ENCODE peak calls at places on chromosome 22, in six cellular contexts. One of them, this sample, is unnamed.

GRCh38 chr22:42452916-42453315 is 20.7 kb upstream of the NFAM1 start:
- DNase-seq in left ventricle myocardium inferior: no peak
- DNase-seq in HepG2: no peak
- DNase-seq in pancreas: no peak
- DNase-seq in endodermal cell: no peak
- DNase-seq in IMR-90: no peak
- DNase-seq in this sample: no peak

GRCh38 chr22:37054078-37054440 is 2.5 kb downstream of the KCTD17 start:
- DNase-seq in IMR-90: no peak
- DNase-seq in HepG2: no peak
- DNase-seq in left ventricle myocardium inferior: no peak
- DNase-seq in pancreas: no peak
- DNase-seq in endodermal cell: no peak
- DNase-seq in this sample: no peak

GRCh38 chr22:33914699-33915098 is 5.6 kb downstream of the LARGE1 start:
- DNase-seq in left ventricle myocardium inferior: no peak
- DNase-seq in pancreas: no peak
- DNase-seq in endodermal cell: no peak
- DNase-seq in HepG2: no peak
- DNase-seq in IMR-90: no peak
- DNase-seq in this sample: no peak

GRCh38 chr22:42791721-42792452 is 65.2 kb downstream of the ARFGAP3 start:
- DNase-seq in endodermal cell: no peak
- DNase-seq in left ventricle myocardium inferior: peak; percentile 75
- DNase-seq in pancreas: no peak
- DNase-seq in HepG2: no peak
- DNase-seq in IMR-90: no peak
- DNase-seq in this sample: peak; percentile 73

GRCh38 chr22:21816787-21817496 is 50.5 kb downstream of the MAPK1 start:
- DNase-seq in HepG2: no peak
- DNase-seq in endodermal cell: no peak
- DNase-seq in IMR-90: peak; percentile 95
- DNase-seq in pancreas: peak; percentile 16
- DNase-seq in left ventricle myocardium inferior: no peak
- DNase-seq in this sample: no peak

GRCh38 chr22:45187891-45188290 is 24.2 kb downstream of the NUP50 start:
- DNase-seq in pancreas: no peak
- DNase-seq in left ventricle myocardium inferior: no peak
- DNase-seq in HepG2: no peak
- DNase-seq in IMR-90: no peak
- DNase-seq in endodermal cell: no peak
- DNase-seq in this sample: no peak

GRCh38 chr22:30474683-30475424 is 3.0 kb upstream of the SEC14L3 start:
- DNase-seq in IMR-90: no peak
- DNase-seq in HepG2: no peak
- DNase-seq in endodermal cell: no peak
- DNase-seq in pancreas: peak; percentile 26
- DNase-seq in left ventricle myocardium inferior: no peak
- DNase-seq in this sample: no peak

GRCh38 chr22:26615830-26616435 is 1.9 kb downstream of the CRYBB1 start:
- DNase-seq in HepG2: no peak
- DNase-seq in IMR-90: no peak
- DNase-seq in pancreas: no peak
- DNase-seq in endodermal cell: peak; percentile 62
- DNase-seq in left ventricle myocardium inferior: no peak
- DNase-seq in this sample: no peak

GRCh38 chr22:44594951-44595350 is 96.9 kb upstream of the RTL6 start:
- DNase-seq in endodermal cell: no peak
- DNase-seq in left ventricle myocardium inferior: no peak
- DNase-seq in pancreas: no peak
- DNase-seq in HepG2: no peak
- DNase-seq in IMR-90: peak; percentile 8
- DNase-seq in this sample: no peak

GRCh38 chr22:31861226-31861840 is 83.0 kb upstream of the YWHAH start:
- DNase-seq in pancreas: no peak
- DNase-seq in IMR-90: peak; percentile 40
- DNase-seq in left ventricle myocardium inferior: no peak
- DNase-seq in endodermal cell: no peak
- DNase-seq in HepG2: no peak
- DNase-seq in this sample: no peak

GRCh38 chr22:29167032-29167911 is 38.4 kb upstream of the EMID1 start:
- DNase-seq in endodermal cell: peak; percentile 30
- DNase-seq in left ventricle myocardium inferior: no peak
- DNase-seq in pancreas: no peak
- DNase-seq in HepG2: no peak
- DNase-seq in IMR-90: no peak
- DNase-seq in this sample: no peak

GRCh38 chr22:40805699-40806203 is 13.4 kb downstream of the SLC25A17 start:
- DNase-seq in pancreas: no peak
- DNase-seq in IMR-90: no peak
- DNase-seq in endodermal cell: no peak
- DNase-seq in HepG2: no peak
- DNase-seq in left ventricle myocardium inferior: no peak
- DNase-seq in this sample: no peak
- H3K4me3 ChIP-seq in pancreas: no peak overlapping the region
- H3K4me3 ChIP-seq in IMR-90: no peak overlapping the region
- H3K4me3 ChIP-seq in endodermal cell: no peak overlapping the region
- H3K4me3 ChIP-seq in HepG2: no peak overlapping the region
- H3K4me3 ChIP-seq in left ventricle myocardium inferior: no peak overlapping the region
- H3K4me3 ChIP-seq in this sample: no peak overlapping the region

GRCh38 chr22:34943830-34944229 is 122.1 kb upstream of the ISX start:
- DNase-seq in IMR-90: no peak
- DNase-seq in left ventricle myocardium inferior: no peak
- DNase-seq in pancreas: no peak
- DNase-seq in endodermal cell: no peak
- DNase-seq in HepG2: no peak
- DNase-seq in this sample: no peak
- TF ChIP-seq CTCF in IMR-90: no peak
- TF ChIP-seq CTCF in left ventricle myocardium inferior: no peak
- TF ChIP-seq CTCF in pancreas: no peak
- TF ChIP-seq CTCF in endodermal cell: peak; percentile 69
- TF ChIP-seq CTCF in HepG2: no peak
- TF ChIP-seq CTCF in this sample: no peak

GRCh38 chr22:18126606-18127005 is 16.0 kb downstream of the TUBA8 start:
- DNase-seq in IMR-90: no peak
- DNase-seq in HepG2: no peak
- DNase-seq in left ventricle myocardium inferior: no peak
- DNase-seq in pancreas: no peak
- DNase-seq in endodermal cell: no peak
- DNase-seq in this sample: peak; percentile 41
- H3K27ac ChIP-seq in IMR-90: no peak overlapping the region
- H3K27ac ChIP-seq in HepG2: no peak overlapping the region
- H3K27ac ChIP-seq in left ventricle myocardium inferior: no peak overlapping the region
- H3K27ac ChIP-seq in pancreas: no peak overlapping the region
- H3K27ac ChIP-seq in endodermal cell: no peak overlapping the region
- H3K27ac ChIP-seq in this sample: no peak overlapping the region

DNA sequence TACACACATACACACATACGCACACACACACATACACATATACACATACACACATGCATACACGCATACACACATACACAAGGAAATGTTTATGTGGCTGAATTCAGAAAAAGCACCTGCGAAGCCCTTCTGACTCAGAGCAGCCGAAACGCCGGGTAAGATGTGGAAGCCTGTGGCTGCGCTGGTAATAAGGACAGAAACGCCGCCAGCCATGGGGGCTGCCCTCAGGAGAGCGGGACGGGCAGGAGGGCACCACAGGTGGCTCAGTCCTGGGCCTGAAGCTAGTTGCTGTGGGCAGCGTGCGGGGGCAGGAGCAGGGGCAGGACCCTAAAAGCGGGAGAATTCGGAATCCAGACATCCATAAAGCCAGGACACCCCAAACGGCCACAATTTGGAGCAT is 378.3 kb downstream of the BRD1 start:
- DNase-seq in HepG2: no peak
- DNase-seq in endodermal cell: peak; percentile 50
- DNase-seq in pancreas: no peak
- DNase-seq in IMR-90: no peak
- DNase-seq in left ventricle myocardium inferior: no peak
- DNase-seq in this sample: no peak
- H3K4me3 ChIP-seq in HepG2: no peak overlapping the region
- H3K4me3 ChIP-seq in endodermal cell: peak overlapping the region; percentile 79
- H3K4me3 ChIP-seq in pancreas: no peak overlapping the region
- H3K4me3 ChIP-seq in IMR-90: no peak overlapping the region
- H3K4me3 ChIP-seq in left ventricle myocardium inferior: no peak overlapping the region
- H3K4me3 ChIP-seq in this sample: no peak overlapping the region

GRCh38 chr22:23373601-23374000 is 193.3 kb downstream of the BCR start:
- DNase-seq in IMR-90: no peak
- DNase-seq in HepG2: no peak
- DNase-seq in endodermal cell: peak; percentile 36
- DNase-seq in pancreas: no peak
- DNase-seq in left ventricle myocardium inferior: no peak
- DNase-seq in this sample: no peak

GRCh38 chr22:23380230-23380573 is 199.9 kb downstream of the IGLL1 start:
- DNase-seq in left ventricle myocardium inferior: no peak
- DNase-seq in HepG2: no peak
- DNase-seq in endodermal cell: no peak
- DNase-seq in pancreas: no peak
- DNase-seq in IMR-90: no peak
- DNase-seq in this sample: no peak

GRCh38 chr22:23377767-23378166 is 197.5 kb downstream of the BCR start:
- DNase-seq in pancreas: no peak
- DNase-seq in endodermal cell: peak; percentile 22
- DNase-seq in left ventricle myocardium inferior: no peak
- DNase-seq in IMR-90: no peak
- DNase-seq in HepG2: no peak
- DNase-seq in this sample: no peak

GRCh38 chr22:23375031-23375827 is 194.9 kb downstream of the BCR start:
- DNase-seq in left ventricle myocardium inferior: no peak
- DNase-seq in pancreas: no peak
- DNase-seq in HepG2: no peak
- DNase-seq in IMR-90: no peak
- DNase-seq in endodermal cell: peak; percentile 22
- DNase-seq in this sample: no peak

DNA sequence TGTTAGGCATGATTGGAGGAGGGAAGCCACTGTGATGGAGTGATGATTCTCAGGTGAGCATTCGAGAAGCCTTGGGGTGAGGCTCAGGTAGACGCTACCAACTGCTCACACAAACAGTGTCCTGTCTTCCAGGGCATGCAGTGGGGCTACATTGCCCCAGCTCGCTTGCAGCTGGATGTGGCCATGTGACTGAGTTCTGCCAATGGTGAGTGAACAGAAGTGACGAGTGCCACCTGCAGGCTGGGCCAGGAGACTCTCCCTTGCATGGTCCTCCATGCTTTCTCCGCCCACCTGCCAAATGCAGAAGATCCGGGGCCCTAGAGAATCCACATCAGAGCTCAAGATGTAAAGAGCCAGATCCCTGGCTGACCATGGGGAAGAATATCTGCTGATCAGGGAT is 195.9 kb downstream of the BCR start:
- DNase-seq in HepG2: peak; percentile 18
- DNase-seq in IMR-90: no peak
- DNase-seq in pancreas: no peak
- DNase-seq in endodermal cell: peak; percentile 91
- DNase-seq in left ventricle myocardium inferior: no peak
- DNase-seq in this sample: no peak
- TF ChIP-seq CTCF in HepG2: peak; percentile 64
- TF ChIP-seq CTCF in IMR-90: peak; percentile 12
- TF ChIP-seq CTCF in pancreas: no peak
- TF ChIP-seq CTCF in endodermal cell: peak; percentile 78
- TF ChIP-seq CTCF in left ventricle myocardium inferior: no peak
- TF ChIP-seq CTCF in this sample: peak; percentile 11

GRCh38 chr22:25407226-25407858 is 157.1 kb upstream of the GRK3 start:
- DNase-seq in HepG2: no peak
- DNase-seq in left ventricle myocardium inferior: no peak
- DNase-seq in IMR-90: no peak
- DNase-seq in endodermal cell: no peak
- DNase-seq in pancreas: no peak
- DNase-seq in this sample: peak; percentile 44
- H3K27ac ChIP-seq in HepG2: no peak overlapping the region
- H3K27ac ChIP-seq in left ventricle myocardium inferior: no peak overlapping the region
- H3K27ac ChIP-seq in IMR-90: no peak overlapping the region
- H3K27ac ChIP-seq in endodermal cell: no peak overlapping the region
- H3K27ac ChIP-seq in pancreas: no peak overlapping the region
- H3K27ac ChIP-seq in this sample: no peak overlapping the region

GRCh38 chr22:38709306-38709705 is 3.6 kb downstream of the GTPBP1 start:
- DNase-seq in IMR-90: no peak
- DNase-seq in left ventricle myocardium inferior: no peak
- DNase-seq in endodermal cell: no peak
- DNase-seq in pancreas: no peak
- DNase-seq in HepG2: no peak
- DNase-seq in this sample: no peak
- H3K4me3 ChIP-seq in IMR-90: no peak overlapping the region
- H3K4me3 ChIP-seq in left ventricle myocardium inferior: no peak overlapping the region
- H3K4me3 ChIP-seq in endodermal cell: no peak overlapping the region
- H3K4me3 ChIP-seq in pancreas: no peak overlapping the region
- H3K4me3 ChIP-seq in HepG2: no peak overlapping the region
- H3K4me3 ChIP-seq in this sample: no peak overlapping the region

DNA sequence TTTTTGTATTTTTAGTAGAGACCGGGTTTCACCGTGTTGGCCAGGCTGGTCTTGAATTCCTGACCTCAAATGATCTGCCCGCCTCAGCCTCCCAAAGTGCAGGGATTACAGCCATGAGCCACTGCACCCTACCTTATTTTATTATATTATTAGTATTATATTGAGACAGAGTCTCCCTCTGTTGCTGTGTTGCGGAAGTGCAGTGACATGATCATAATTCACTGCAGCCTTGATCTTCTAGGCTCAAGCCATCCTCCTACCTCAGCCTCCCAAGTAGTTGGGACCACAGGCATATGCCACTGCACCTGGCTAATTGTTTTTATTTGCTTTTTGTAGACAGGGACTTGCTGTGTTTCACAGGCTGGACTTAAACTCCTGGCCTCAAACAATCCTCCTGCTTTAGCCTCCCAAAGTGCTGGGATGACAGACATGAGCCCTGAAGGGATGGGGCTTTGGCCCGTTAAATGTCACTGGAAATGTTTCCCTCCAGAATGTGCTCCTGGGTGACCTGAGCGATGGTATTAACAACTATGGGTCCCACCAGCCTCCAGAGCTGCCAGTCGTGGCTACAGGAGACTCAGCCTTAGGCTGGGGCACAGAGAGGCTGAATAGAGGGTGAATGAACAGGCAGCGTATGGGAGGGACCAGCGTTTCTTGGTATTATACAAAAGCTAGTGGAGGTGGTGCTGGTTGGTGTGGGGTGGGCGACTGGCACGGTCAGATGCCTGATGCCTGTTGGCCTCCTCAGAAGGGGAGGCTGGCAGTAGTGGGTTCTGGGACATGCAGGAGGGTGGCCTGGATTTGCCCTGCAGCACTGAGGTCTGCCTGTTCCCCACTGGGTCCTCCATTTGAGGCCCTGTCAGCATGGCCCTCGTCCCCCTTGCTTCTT is 7.3 kb downstream of the TANGO2 start:
- DNase-seq in pancreas: no peak
- DNase-seq in left ventricle myocardium inferior: no peak
- DNase-seq in HepG2: no peak
- DNase-seq in endodermal cell: no peak
- DNase-seq in IMR-90: no peak
- DNase-seq in this sample: no peak
- TF ChIP-seq CTCF in pancreas: no peak
- TF ChIP-seq CTCF in left ventricle myocardium inferior: peak; percentile 22
- TF ChIP-seq CTCF in HepG2: peak; percentile 29
- TF ChIP-seq CTCF in endodermal cell: peak; percentile 49
- TF ChIP-seq CTCF in IMR-90: peak; percentile 39
- TF ChIP-seq CTCF in this sample: peak; percentile 13